ENCODE peak calls at places on chromosome 1, in seven cellular contexts. T, D, C, Q, E, P and M are unnamed samples.

GRCh38 chr1:5991784-5992033 is 516 bp downstream of the NPHP4 start:
- DNase-seq in T (no peak), D (no peak), C (no peak), Q (no peak), E (no peak), P (no peak), M (no peak)

GRCh38 chr1:4627353-4627752 is 27.1 kb upstream of the AJAP1 start:
- DNase-seq in T (no peak), D (no peak), C (no peak), Q (no peak), E (no peak), P (no peak), M (no peak)

GRCh38 chr1:219041819-219042218 is 131.9 kb upstream of the LYPLAL1 start:
- DNase-seq in T (peak; percentile 92), D (peak; percentile 11), C (no peak), Q (no peak), E (no peak), P (no peak), M (no peak)

GRCh38 chr1:98205291-98206017 is 284.6 kb upstream of the DPYD start:
- DNase-seq in T (no peak), D (no peak), C (no peak), Q (no peak), E (no peak), P (no peak), M (no peak)

GRCh38 chr1:35287807-35288640 is 19.5 kb downstream of the ZMYM4 start:
- DNase-seq in T (peak; percentile 66), D (no peak), C (no peak), Q (no peak), E (no peak), P (no peak), M (no peak)

GRCh38 chr1:200670215-200671118 is 760 bp upstream of the DDX59 start:
- DNase-seq in T (no peak), D (peak; percentile 84), C (no peak), Q (no peak), E (peak; percentile 58), P (no peak), M (no peak)

GRCh38 chr1:54460346-54460745 is 54.2 kb upstream of the SSBP3 start:
- DNase-seq in T (no peak), D (no peak), C (no peak), Q (no peak), E (no peak), P (peak; percentile 20), M (no peak)

GRCh38 chr1:86971778-86972177 is 57.3 kb downstream of the HS2ST1 start:
- DNase-seq in T (no peak), D (no peak), C (no peak), Q (no peak), E (no peak), P (no peak), M (no peak)

GRCh38 chr1:95754412-95754811 is 520.4 kb downstream of the RWDD3 start:
- DNase-seq in T (no peak), D (no peak), C (no peak), Q (no peak), E (no peak), P (no peak), M (no peak)